ENCODE peak calls at places on chromosomes 2 and 18, in seven cellular contexts. Q is NCI-H345, J is dermis blood vessel endothelial cell, D is T-helper 9 cell, W is NCI-H1092, T is stromal cell of bone marrow, S is neural crest cell. V is an unnamed sample.

GRCh38 chr2:120354467-120354866 is 8.5 kb downstream of the INHBB start:
- DNase-seq in Q (no peak), J (no peak), D (no peak), W (no peak), T (no peak), S (no peak), V (no peak)

GRCh38 chr2:7691961-7692656 is 774.9 kb downstream of the RNF144A start:
- DNase-seq in Q (no peak), J (no peak), D (no peak), W (no peak), T (no peak), S (no peak), V (no peak)

GRCh38 chr18:10299686-10300085 is 154.7 kb upstream of the APCDD1 start:
- DNase-seq in Q (no peak), J (no peak), D (no peak), W (no peak), T (no peak), S (no peak), V (no peak)

GRCh38 chr2:113762377-113763118 is 6.1 kb upstream of the SLC35F5 start:
- DNase-seq in Q (no peak), J (peak), D (no peak), W (no peak), T (peak), S (no peak), V (no peak)

GRCh38 chr2:109647636-109648035 is 33.5 kb downstream of the SOWAHC start:
- DNase-seq in Q (no peak), J (no peak), D (no peak), W (no peak), T (peak), S (no peak), V (no peak)

GRCh38 chr2:7450188-7451156 is 533.3 kb downstream of the RNF144A start:
- DNase-seq in Q (no peak), J (no peak), D (no peak), W (no peak), T (no peak), S (no peak), V (no peak)

GRCh38 chr2:201432551-201433388 is 18.5 kb downstream of the TRAK2 start:
- DNase-seq in Q (no peak), J (peak), D (no peak), W (no peak), T (no peak), S (no peak), V (no peak)

GRCh38 chr2:149129433-149129832 is 90.9 kb downstream of the LYPD6B start:
- DNase-seq in Q (no peak), J (no peak), D (no peak), W (no peak), T (no peak), S (no peak), V (no peak)

GRCh38 chr2:10668402-10669012 is 21.3 kb downstream of the NOL10 start:
- DNase-seq in Q (peak), J (peak), D (no peak), W (peak), T (peak), S (peak), V (peak)

GRCh38 chr2:230920167-230920566 is 4.9 kb downstream of the GPR55 start:
- DNase-seq in Q (no peak), J (no peak), D (no peak), W (no peak), T (no peak), S (no peak), V (no peak)

GRCh38 chr2:23519334-23519651 is 134.3 kb downstream of the KLHL29 start:
- DNase-seq in Q (no peak), J (no peak), D (no peak), W (no peak), T (no peak), S (no peak), V (no peak)

GRCh38 chr2:231605607-231606091 is 13.0 kb downstream of the TEX44 start:
- DNase-seq in Q (peak), J (no peak), D (no peak), W (no peak), T (no peak), S (no peak), V (no peak)

GRCh38 chr18:34158881-34159690 is 65.6 kb downstream of the NOL4 start:
- DNase-seq in Q (peak), J (peak), D (no peak), W (peak), T (no peak), S (peak), V (peak)

GRCh38 chr2:28391564-28392296 is 928 bp upstream of the FOSL2 start:
- DNase-seq in Q (peak), J (peak), D (peak), W (peak), T (peak), S (no peak), V (no peak)

GRCh38 chr2:75431276-75431675 is 129.5 kb downstream of the EVA1A start:
- DNase-seq in Q (no peak), J (no peak), D (no peak), W (no peak), T (no peak), S (no peak), V (no peak)

GRCh38 chr2:209495855-209496585 is 72.2 kb downstream of the MAP2 start:
- DNase-seq in Q (peak), J (peak), D (no peak), W (no peak), T (peak), S (no peak), V (no peak)

GRCh38 chr2:17441055-17441771 is 77.0 kb downstream of the RAD51AP2 start:
- DNase-seq in Q (no peak), J (no peak), D (no peak), W (no peak), T (no peak), S (no peak), V (no peak)

GRCh38 chr2:128275498-128276045 is 43.1 kb downstream of the HS6ST1 start:
- DNase-seq in Q (no peak), J (no peak), D (no peak), W (no peak), T (no peak), S (no peak), V (no peak)

GRCh38 chr2:160666019-160666676 is 172.5 kb upstream of the RBMS1 start:
- DNase-seq in Q (peak), J (peak), D (no peak), W (peak), T (peak), S (no peak), V (no peak)

GRCh38 chr2:201698588-201699226 is at the start of gene MPP4:
- DNase-seq in Q (no peak), J (peak), D (no peak), W (no peak), T (no peak), S (no peak), V (no peak)

GRCh38 chr2:217451634-217452033 is 551.2 kb downstream of the TNS1 start:
- DNase-seq in Q (no peak), J (no peak), D (no peak), W (no peak), T (no peak), S (no peak), V (no peak)

GRCh38 chr2:47297767-47298401 is 105.1 kb upstream of the MSH2 start:
- DNase-seq in Q (no peak), J (no peak), D (no peak), W (no peak), T (peak), S (no peak), V (no peak)

GRCh38 chr2:174969091-174969734 is 36.0 kb downstream of the CHN1 start:
- DNase-seq in Q (no peak), J (no peak), D (no peak), W (no peak), T (no peak), S (no peak), V (no peak)

GRCh38 chr2:140551291-140551690 is 1579.5 kb downstream of the LRP1B start:
- DNase-seq in Q (no peak), J (no peak), D (no peak), W (no peak), T (no peak), S (no peak), V (no peak)

GRCh38 chr2:98334439-98335078 is 11.7 kb upstream of the CNGA3 start:
- DNase-seq in Q (peak), J (peak), D (no peak), W (peak), T (peak), S (no peak), V (peak)

GRCh38 chr2:192741889-192742288 is 547.2 kb upstream of the TMEFF2 start:
- DNase-seq in Q (no peak), J (no peak), D (no peak), W (no peak), T (no peak), S (no peak), V (no peak)

GRCh38 chr2:188773075-188773474 is 201.1 kb upstream of the COL3A1 start:
- DNase-seq in Q (peak), J (no peak), D (no peak), W (no peak), T (no peak), S (no peak), V (peak)

GRCh38 chr2:176814740-176815367 is 397.7 kb upstream of the HNRNPA3 start:
- DNase-seq in Q (peak), J (peak), D (no peak), W (no peak), T (peak), S (no peak), V (peak)

GRCh38 chr2:28974252-28974651 is 6.8 kb upstream of the TOGARAM2 start:
- DNase-seq in Q (no peak), J (no peak), D (no peak), W (no peak), T (no peak), S (no peak), V (no peak)

GRCh38 chr2:149826471-149827125 is 239.0 kb upstream of the MMADHC start:
- DNase-seq in Q (no peak), J (peak), D (no peak), W (no peak), T (peak), S (no peak), V (no peak)

GRCh38 chr2:15511686-15512085 is 49.4 kb downstream of the NBAS start:
- DNase-seq in Q (no peak), J (no peak), D (no peak), W (no peak), T (no peak), S (no peak), V (peak)

GRCh38 chr2:165698621-165698946 is 95.5 kb downstream of the GALNT3 start:
- DNase-seq in Q (peak), J (peak), D (no peak), W (peak), T (peak), S (no peak), V (peak)

GRCh38 chr2:121903037-121903689 is 147.7 kb downstream of the TSN start:
- DNase-seq in Q (peak), J (no peak), D (no peak), W (no peak), T (no peak), S (no peak), V (no peak)

GRCh38 chr18:76134631-76135030 is 360.4 kb downstream of the ZNF516 start:
- DNase-seq in Q (no peak), J (no peak), D (no peak), W (no peak), T (no peak), S (no peak), V (no peak)

GRCh38 chr2:46460241-46460921 is 19.0 kb upstream of the TMEM247 start:
- DNase-seq in Q (no peak), J (no peak), D (no peak), W (no peak), T (no peak), S (no peak), V (no peak)

GRCh38 chr2:238690673-238690965 is 157.3 kb upstream of the TWIST2 start:
- DNase-seq in Q (no peak), J (no peak), D (no peak), W (no peak), T (no peak), S (no peak), V (no peak)

GRCh38 chr2:111036042-111036441 is 84.7 kb upstream of the BCL2L11 start:
- DNase-seq in Q (no peak), J (no peak), D (no peak), W (no peak), T (no peak), S (no peak), V (no peak)

GRCh38 chr2:42096869-42097591 is 49.2 kb downstream of the PKDCC start:
- DNase-seq in Q (no peak), J (no peak), D (no peak), W (no peak), T (no peak), S (no peak), V (no peak)

GRCh38 chr2:98445167-98445522 is 487 bp downstream of the INPP4A start:
- DNase-seq in Q (no peak), J (peak), D (no peak), W (no peak), T (no peak), S (peak), V (no peak)

V was measured in NCI-H1930.